ENCODE peak calls at places on chromosomes 13 and 19, in four cellular contexts. E is mesendoderm, C is breast epithelium, O is lower lobe of right lung. F is an unnamed sample.

GRCh38 chr13:18953139-18953930 is 228.3 kb downstream of the TUBA3C start:
- DNase-seq in E (no peak), C (no peak), O (no peak), F (no peak)

GRCh38 chr13:24626449-24626848 is 53.8 kb upstream of the ATP12A start:
- DNase-seq in E (no peak), C (no peak), O (no peak), F (no peak)

GRCh38 chr19:51948979-51949378 is 21.7 kb downstream of the ZNF613 start:
- DNase-seq in E (no peak), C (no peak), O (no peak), F (no peak)

GRCh38 chr19:38557205-38557799 is 60.5 kb downstream of the MAP4K1 start:
- DNase-seq in E (peak), C (no peak), O (peak), F (no peak)

GRCh38 chr13:27774651-27775050 is 17.6 kb upstream of the GSX1 start:
- DNase-seq in E (no peak), C (no peak), O (no peak), F (no peak)

GRCh38 chr13:77358001-77358400 is 31.1 kb upstream of the MYCBP2 start:
- DNase-seq in E (no peak), C (no peak), O (no peak), F (no peak)

GRCh38 chr13:71865858-71866172 is 1.2 kb downstream of the DACH1 start:
- DNase-seq in E (peak), C (no peak), O (peak), F (no peak)

GRCh38 chr13:77563110-77563509 is 27.6 kb downstream of the SCEL start:
- DNase-seq in E (no peak), C (no peak), O (no peak), F (no peak)

GRCh38 chr19:10339380-10339960 is at the start of gene ICAM3:
- DNase-seq in E (no peak), C (no peak), O (peak), F (no peak)

GRCh38 chr19:29277107-29277506 is 64.2 kb upstream of the UQCRFS1 start:
- DNase-seq in E (peak), C (no peak), O (no peak), F (no peak)

GRCh38 chr19:12544401-12544876 is 6.8 kb downstream of the ZNF564 start:
- DNase-seq in E (no peak), C (no peak), O (no peak), F (no peak)

GRCh38 chr13:52104624-52105023 is 24.2 kb downstream of the NEK5 start:
- DNase-seq in E (no peak), C (no peak), O (no peak), F (no peak)

GRCh38 chr13:29104461-29104860 is 284.3 kb downstream of the MTUS2 start:
- DNase-seq in E (no peak), C (no peak), O (no peak), F (no peak)

GRCh38 chr13:106033634-106034033 is 501.8 kb downstream of the EFNB2 start:
- DNase-seq in E (no peak), C (no peak), O (no peak), F (no peak)

GRCh38 chr19:31167695-31168094 is 181.5 kb downstream of the TSHZ3 start:
- DNase-seq in E (no peak), C (no peak), O (no peak), F (no peak)

GRCh38 chr19:2983351-2984195 is 6.2 kb downstream of the TLE6 start:
- DNase-seq in E (peak), C (peak), O (no peak), F (peak)

DNA sequence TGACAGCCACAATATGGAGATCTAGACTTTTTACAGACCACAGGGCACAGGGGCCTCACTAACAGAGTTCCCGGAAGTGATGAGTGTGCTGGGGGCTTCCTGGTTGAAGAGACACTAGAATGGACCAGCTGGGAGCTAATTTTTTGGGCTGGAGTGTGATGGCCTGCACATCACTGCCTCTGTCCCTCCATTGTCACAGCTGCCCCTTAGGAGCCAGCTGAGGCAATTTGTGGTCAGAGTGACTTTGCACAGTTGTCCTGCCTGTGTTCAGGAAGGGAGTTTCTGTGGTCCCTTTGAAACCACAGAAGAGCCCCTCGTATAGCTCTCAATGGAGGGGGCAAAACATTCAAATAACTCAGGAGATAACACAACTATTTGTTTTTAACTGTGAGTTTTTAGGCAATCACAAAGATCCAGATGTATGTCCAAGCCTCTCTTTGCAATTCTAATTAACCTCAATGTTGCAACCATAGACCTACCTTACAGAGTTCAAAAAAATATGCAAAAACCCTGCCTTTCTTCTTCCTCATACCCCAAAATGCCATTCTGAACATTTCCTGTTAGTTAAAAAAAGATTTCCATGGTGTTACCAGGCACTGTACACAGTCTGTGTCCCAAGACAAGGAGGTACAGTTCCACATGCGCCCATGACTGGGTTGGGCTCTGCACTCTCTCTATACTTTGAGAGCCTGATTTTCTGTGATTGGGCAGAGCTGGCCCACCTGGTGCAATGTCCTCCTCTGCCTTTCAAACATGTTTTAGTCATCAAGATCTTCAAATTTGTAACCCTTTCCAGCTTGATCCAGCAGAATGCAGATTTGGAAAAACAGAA is 2.4 kb downstream of the ALOX5AP start:
- DNase-seq in E (no peak), C (no peak), O (no peak), F (no peak)
- H3K4me3 ChIP-seq in E (no peak), C (no peak), O (peak), F (no peak)

GRCh38 chr19:49924004-49924880 is 4.8 kb upstream of the ATF5 start:
- DNase-seq in E (peak), C (no peak), O (no peak), F (no peak)

GRCh38 chr19:49925486-49925885 is 3.5 kb upstream of the ATF5 start:
- DNase-seq in E (no peak), C (no peak), O (no peak), F (no peak)

GRCh38 chr19:49921871-49922755 is 6.9 kb upstream of the ATF5 start:
- DNase-seq in E (no peak), C (no peak), O (no peak), F (no peak)

GRCh38 chr19:49920624-49921363 is 8.2 kb upstream of the ATF5 start:
- DNase-seq in E (no peak), C (no peak), O (no peak), F (no peak)

GRCh38 chr19:49923055-49924003 is 5.7 kb upstream of the ATF5 start:
- DNase-seq in E (no peak), C (no peak), O (no peak), F (no peak)
- H3K4me3 ChIP-seq in E (no peak), C (no peak), O (no peak), F (no peak)

GRCh38 chr19:34759218-34759917 is 13.6 kb downstream of the ZNF599 start:
- DNase-seq in E (peak), C (no peak), O (no peak), F (no peak)

DNA sequence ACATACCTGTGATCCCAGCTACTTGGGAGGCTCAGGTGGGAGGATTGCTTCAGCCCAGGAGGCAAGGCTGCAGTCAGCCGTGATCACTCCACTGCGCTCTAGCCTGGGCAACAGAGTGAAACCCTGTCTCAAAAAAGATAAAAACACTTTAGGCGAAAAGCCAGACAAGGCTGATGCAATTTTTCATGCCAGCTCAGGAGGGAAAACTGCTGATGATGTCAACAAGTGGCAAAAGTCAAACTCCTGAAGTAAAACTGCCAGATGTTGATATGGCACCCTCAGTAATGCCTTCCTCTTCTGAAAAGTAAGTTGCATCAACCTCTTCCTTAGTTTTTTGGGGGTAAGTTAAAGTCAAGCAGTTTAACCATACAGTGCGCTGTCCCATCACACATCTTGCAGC is 15.6 kb downstream of the ZNF599 start:
- DNase-seq in E (no peak), C (no peak), O (no peak), F (no peak)
- H3K4me3 ChIP-seq in E (no peak), C (no peak), O (no peak), F (no peak)

DNA sequence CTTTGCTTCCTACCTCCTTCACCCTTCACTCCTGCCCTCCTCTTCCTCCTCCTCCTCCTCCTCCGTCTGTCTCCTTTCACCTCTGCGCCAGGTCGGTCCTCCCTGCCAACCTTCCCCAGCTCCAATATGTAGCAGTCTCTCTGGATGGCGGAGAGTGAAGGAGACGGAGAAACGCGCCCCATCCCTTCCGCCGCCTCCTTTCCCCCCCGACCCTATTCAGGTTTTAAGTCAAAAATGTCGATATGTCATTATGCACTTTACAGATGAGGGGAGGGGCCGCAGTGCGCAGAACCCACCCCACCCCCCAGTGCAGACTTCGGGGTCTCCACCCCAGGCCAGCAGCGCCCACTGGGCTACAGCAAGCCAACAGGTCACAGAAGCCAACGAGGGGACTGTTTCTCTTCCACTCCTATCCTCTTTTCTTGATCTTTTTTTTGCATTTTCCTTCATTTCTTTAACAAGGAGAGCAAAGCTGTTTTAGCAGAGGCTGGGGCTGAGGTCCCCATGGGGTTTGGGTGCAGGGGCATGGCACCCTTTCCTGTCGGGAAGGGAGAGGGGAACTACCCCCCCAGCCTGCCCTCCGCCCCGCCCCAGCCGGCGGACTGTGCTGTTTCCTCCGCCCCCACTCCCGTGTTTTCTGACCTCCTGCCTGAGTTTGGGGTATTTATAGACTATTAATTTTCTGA is 9.2 kb downstream of the MIDN start:
- DNase-seq in E (no peak), C (no peak), O (no peak), F (no peak)
- H3K4me3 ChIP-seq in E (no peak), C (no peak), O (peak), F (no peak)

GRCh38 chr13:59766236-59766635 is 397.5 kb downstream of the DIAPH3 start:
- DNase-seq in E (peak), C (no peak), O (no peak), F (no peak)

GRCh38 chr13:59770451-59770850 is 393.3 kb downstream of the DIAPH3 start:
- DNase-seq in E (no peak), C (no peak), O (no peak), F (no peak)

GRCh38 chr13:59776924-59777690 is 386.6 kb downstream of the DIAPH3 start:
- DNase-seq in E (no peak), C (no peak), O (no peak), F (no peak)

GRCh38 chr13:59774511-59774911 is 389.2 kb downstream of the DIAPH3 start:
- DNase-seq in E (peak), C (peak), O (no peak), F (no peak)

GRCh38 chr13:59771272-59771671 is 392.5 kb downstream of the DIAPH3 start:
- DNase-seq in E (no peak), C (no peak), O (no peak), F (no peak)
- H3K4me3 ChIP-seq in E (no peak), C (no peak), O (no peak), F (no peak)

GRCh38 chr13:43328907-43329306 is 305.5 kb downstream of the DNAJC15 start:
- DNase-seq in E (no peak), C (no peak), O (no peak), F (no peak)
- H3K4me3 ChIP-seq in E (no peak), C (no peak), O (no peak), F (no peak)

F was measured in prostate gland.